ENCODE peak calls at places on chromosomes 16 and 17, in four cellular contexts. H is HCT116, D is cardiac muscle cell, B is body of pancreas. R is an unnamed sample. For H3K9me3, the result is how much of the 10 kb centered on the place peaks cover.

GRCh38 chr17:7296189-7296861 is 1.9 kb upstream of the YBX2 start:
- DNase-seq in D (peak), B (peak), H (peak), R (peak)

GRCh38 chr16:68480084-68480995 is 32.0 kb upstream of the SMPD3 start:
- DNase-seq in D (no peak), H (no peak), B (no peak), R (no peak)

GRCh38 chr16:75385507-75386152 is 47.7 kb downstream of the CFDP1 start:
- DNase-seq in D (peak), H (peak), B (no peak), R (no peak)

GRCh38 chr16:66521951-66522771 is 27.8 kb downstream of the TK2 start:
- DNase-seq in H (peak), B (no peak), D (peak), R (no peak)

GRCh38 chr17:348692-349425 is 3.7 kb downstream of the RPH3AL start:
- DNase-seq in B (peak), D (no peak), H (no peak), R (no peak)

GRCh38 chr17:21194688-21195087 is 19.3 kb downstream of the TMEM11 start:
- DNase-seq in B (no peak), D (peak), H (no peak), R (no peak)

GRCh38 chr17:1961187-1961586 is 63.9 kb downstream of the RTN4RL1 start:
- DNase-seq in B (no peak), D (peak), H (no peak), R (no peak)

GRCh38 chr17:21129023-21129681 is 2.4 kb downstream of the DHRS7B start:
- DNase-seq in B (peak), H (no peak), D (peak), R (peak)

GRCh38 chr17:50681260-50682200 is 26.2 kb downstream of the ANKRD40 start:
- DNase-seq in H (peak), B (peak), D (peak), R (peak)

GRCh38 chr17:3888343-3889171 is 4.3 kb downstream of the CAMKK1 start:
- DNase-seq in D (peak), H (peak), B (peak), R (peak)

GRCh38 chr17:44904001-44904984 is 5.0 kb upstream of the EFTUD2 start:
- DNase-seq in B (no peak), H (no peak), D (no peak), R (no peak)

GRCh38 chr17:19306160-19307111 is 56.1 kb downstream of the B9D1 start:
- DNase-seq in H (no peak), B (no peak), D (no peak), R (no peak)

GRCh38 chr16:51710186-51710585 is 559.1 kb upstream of the SALL1 start:
- DNase-seq in B (no peak), H (no peak), D (no peak), R (no peak)

GRCh38 chr17:78528541-78528940 is 48.7 kb downstream of the DNAH17 start:
- DNase-seq in B (no peak), H (no peak), D (no peak), R (no peak)

GRCh38 chr16:3876695-3877094 is 3.8 kb downstream of the CREBBP start:
- DNase-seq in H (no peak), D (no peak), B (no peak), R (no peak)

GRCh38 chr16:1990336-1991134 is 765 bp downstream of the SYNGR3 start:
- DNase-seq in D (no peak), B (peak), H (no peak), R (peak)

GRCh38 chr17:40519089-40519775 is 17.8 kb upstream of the TNS4 start:
- DNase-seq in H (no peak), D (no peak), B (no peak), R (no peak)

GRCh38 chr17:73799091-73799490 is 154.8 kb upstream of the SDK2 start:
- DNase-seq in D (no peak), H (no peak), B (no peak), R (no peak)

GRCh38 chr17:76384987-76385891 is 830 bp downstream of the SPHK1 start:
- DNase-seq in B (peak), H (no peak), D (peak), R (peak)

GRCh38 chr17:76386966-76387765 is 2.8 kb downstream of the SPHK1 start:
- DNase-seq in H (no peak), B (no peak), D (no peak), R (no peak)

GRCh38 chr17:76384222-76384986 is at the start of gene SPHK1:
- DNase-seq in B (peak), H (peak), D (peak), R (peak)

GRCh38 chr17:76383645-76384221 is 676 bp upstream of the SPHK1 start:
- DNase-seq in B (peak), H (no peak), D (peak), R (peak)

DNA sequence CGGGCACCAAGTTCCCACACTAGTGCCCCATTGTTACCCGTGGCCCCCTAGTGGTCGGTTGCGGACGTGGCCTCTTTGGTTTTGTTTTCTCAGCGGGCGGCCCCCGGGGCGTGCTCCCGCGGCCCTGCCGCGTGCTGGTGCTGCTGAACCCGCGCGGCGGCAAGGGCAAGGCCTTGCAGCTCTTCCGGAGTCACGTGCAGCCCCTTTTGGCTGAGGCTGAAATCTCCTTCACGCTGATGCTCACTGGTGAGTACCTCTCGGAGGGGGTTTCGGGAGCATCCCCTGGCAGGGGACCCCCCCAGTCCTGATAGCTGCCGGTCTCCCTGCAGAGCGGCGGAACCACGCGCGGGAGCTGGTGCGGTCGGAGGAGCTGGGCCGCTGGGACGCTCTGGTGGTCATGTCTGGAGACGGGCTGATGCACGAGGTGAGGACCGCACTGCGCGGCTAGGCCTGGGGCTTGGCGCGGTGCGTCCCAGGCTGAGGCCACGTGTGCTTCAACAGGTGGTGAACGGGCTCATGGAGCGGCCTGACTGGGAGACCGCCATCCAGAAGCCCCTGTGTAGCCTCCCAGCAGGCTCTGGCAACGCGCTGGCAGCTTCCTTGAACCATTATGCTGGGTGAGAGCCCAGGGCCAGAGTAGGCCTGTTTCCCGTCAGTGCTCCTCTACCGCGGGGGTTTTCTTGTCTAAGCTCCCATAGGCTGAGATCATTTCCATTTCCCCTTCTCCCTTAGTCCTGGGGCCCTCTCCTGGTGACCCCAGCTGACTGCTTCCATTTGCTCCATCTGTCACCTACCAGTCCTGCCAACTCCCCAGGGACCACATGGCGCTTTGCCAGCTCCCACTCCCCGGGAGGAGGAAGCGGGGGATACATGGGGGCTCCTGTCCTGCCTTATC is 1.7 kb downstream of the SPHK1 start:
- DNase-seq in B (peak), H (peak), D (peak), R (peak)
- H3K4me3 ChIP-seq in B (no peak), H (peak), D (peak), R (peak)

GRCh38 chr16:30482366-30482765 is 9.8 kb downstream of the ITGAL start:
- DNase-seq in B (no peak), D (no peak), H (peak), R (no peak)
- TF ChIP-seq CTCF in B (no peak), D (peak), H (peak), R (no peak)

GRCh38 chr16:63928421-63928820 is 1193.4 kb downstream of the CDH11 start:
- DNase-seq in H (no peak), D (no peak), B (no peak), R (no peak)
- H3K9me3 ChIP-seq in H (under half), D (under half), B (under half), R (under half)

GRCh38 chr16:85428899-85429775 is 184.0 kb upstream of the GSE1 start:
- DNase-seq in B (no peak), H (no peak), D (no peak), R (no peak)
- H3K4me3 ChIP-seq in B (no peak), H (no peak), D (no peak), R (no peak)